ENCODE peak calls at places on chromosomes 13 and 19, in five cellular contexts. D is tibial nerve; Q is CD4-positive, CD25-positive, alpha-beta regulatory T cell; K is CD4-positive, alpha-beta memory T cell; M is psoas muscle. X is an unnamed sample.

GRCh38 chr19:1624458-1624857 is 19.2 kb upstream of the UQCR11 start:
- DNase-seq in Q (peak), K (peak), D (peak), M (peak), X (peak)

GRCh38 chr19:2723345-2723715 is 2.2 kb upstream of the DIRAS1 start:
- DNase-seq in D (no peak), M (no peak), Q (no peak), K (no peak), X (no peak)

GRCh38 chr19:2394669-2395292 is 32.6 kb downstream of the TIMM13 start:
- DNase-seq in Q (no peak), D (no peak), M (no peak), K (no peak), X (no peak)

GRCh38 chr19:51059715-51060114 is 5.2 kb downstream of the KLK13 start:
- DNase-seq in M (no peak), K (no peak), Q (no peak), D (no peak), X (no peak)

GRCh38 chr19:10817291-10818038 is 18.5 kb downstream of the TMED1 start:
- DNase-seq in K (no peak), D (peak), Q (no peak), M (peak), X (peak)

GRCh38 chr13:30345426-30346100 is 38.2 kb upstream of the KATNAL1 start:
- DNase-seq in M (no peak), K (no peak), D (no peak), Q (no peak), X (no peak)

GRCh38 chr19:20247016-20247683 is 80.1 kb downstream of the ZNF486 start:
- DNase-seq in K (peak), Q (no peak), D (no peak), M (no peak), X (no peak)

GRCh38 chr13:20686863-20687579 is 16.5 kb upstream of the IL17D start:
- DNase-seq in Q (no peak), M (no peak), D (no peak), K (no peak), X (no peak)

GRCh38 chr19:29283366-29283765 is 70.4 kb upstream of the UQCRFS1 start:
- DNase-seq in Q (no peak), K (no peak), M (no peak), D (no peak), X (no peak)

GRCh38 chr19:51572415-51572814 is 1.3 kb downstream of the ZNF175 start:
- DNase-seq in D (no peak), M (no peak), K (no peak), Q (no peak), X (no peak)

GRCh38 chr19:29476528-29476927 is 49.3 kb upstream of the VSTM2B start:
- DNase-seq in M (no peak), Q (no peak), K (no peak), D (no peak), X (no peak)

GRCh38 chr13:48265217-48265815 is 32.3 kb downstream of the ITM2B start:
- DNase-seq in M (no peak), Q (no peak), K (peak), D (peak), X (no peak)

GRCh38 chr19:47421844-47422395 is 2.6 kb upstream of the MEIS3 start:
- DNase-seq in K (no peak), D (no peak), M (no peak), Q (no peak), X (no peak)

GRCh38 chr19:50906217-50906616 is 5.0 kb downstream of the KLK4 start:
- DNase-seq in D (peak), K (peak), M (no peak), Q (no peak), X (no peak)

GRCh38 chr13:77986699-77987098 is 68.1 kb upstream of the EDNRB start:
- DNase-seq in M (no peak), K (no peak), D (no peak), Q (no peak), X (no peak)

GRCh38 chr13:27425918-27426630 is 1.7 kb downstream of the GTF3A start:
- DNase-seq in Q (peak), D (peak), M (peak), K (peak), X (peak)

GRCh38 chr19:46202872-46203860 is 26.4 kb upstream of the IGFL1 start:
- DNase-seq in K (no peak), Q (no peak), M (no peak), D (no peak), X (no peak)

GRCh38 chr19:46204008-46204407 is 25.5 kb upstream of the IGFL1 start:
- DNase-seq in Q (no peak), M (no peak), K (no peak), D (no peak), X (no peak)

GRCh38 chr19:46205183-46205984 is 24.2 kb upstream of the IGFL1 start:
- DNase-seq in K (no peak), Q (no peak), M (no peak), D (no peak), X (no peak)

GRCh38 chr19:46201413-46202310 is 27.9 kb upstream of the IGFL1 start:
- DNase-seq in D (no peak), K (no peak), Q (no peak), M (no peak), X (no peak)

DNA sequence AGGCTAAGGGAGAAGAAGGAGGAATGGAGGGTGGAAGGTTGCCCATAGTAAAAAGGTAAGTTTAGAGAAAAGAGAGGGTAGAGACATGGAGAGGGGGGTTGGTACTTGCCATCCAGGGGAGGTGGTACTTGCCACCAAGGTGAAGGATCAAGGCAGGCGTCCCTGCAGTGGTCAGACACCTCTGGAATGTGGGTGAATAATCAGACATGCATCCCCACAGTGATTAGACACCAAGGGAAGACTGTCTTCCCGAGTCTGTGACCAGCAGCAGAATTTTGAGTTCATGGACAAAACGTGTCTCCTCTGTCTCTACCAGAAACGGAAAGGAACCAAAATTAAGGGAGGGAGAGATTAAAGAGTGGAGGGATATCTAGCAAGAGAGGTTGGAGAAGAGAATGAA is 27.1 kb upstream of the IGFL1 start:
- DNase-seq in D (no peak), Q (no peak), M (no peak), K (no peak), X (no peak)
- H3K27ac ChIP-seq in D (no peak), Q (no peak), M (no peak), K (no peak), X (no peak)

GRCh38 chr13:106804996-106805395 is 237.1 kb upstream of the ARGLU1 start:
- DNase-seq in M (no peak), D (no peak), Q (no peak), K (no peak), X (no peak)

GRCh38 chr13:106799731-106800335 is 231.9 kb upstream of the ARGLU1 start:
- DNase-seq in K (no peak), Q (no peak), M (no peak), D (no peak), X (no peak)

GRCh38 chr13:106797081-106797640 is 229.2 kb upstream of the ARGLU1 start:
- DNase-seq in D (no peak), M (no peak), Q (no peak), K (no peak), X (no peak)

GRCh38 chr13:106802917-106803316 is 235.0 kb upstream of the ARGLU1 start:
- DNase-seq in K (no peak), D (no peak), Q (no peak), M (no peak), X (no peak)
- H3K27ac ChIP-seq in K (no peak), D (no peak), Q (no peak), M (no peak), X (no peak)

GRCh38 chr19:5929646-5930045 is 15.6 kb downstream of the CAPS start:
- DNase-seq in K (no peak), D (no peak), Q (no peak), M (no peak), X (no peak)

GRCh38 chr19:5929179-5929578 is 15.1 kb downstream of the CAPS start:
- DNase-seq in M (no peak), D (no peak), K (no peak), Q (no peak), X (no peak)

GRCh38 chr19:5927439-5927821 is 13.4 kb downstream of the CAPS start:
- DNase-seq in D (no peak), M (no peak), K (no peak), Q (no peak), X (no peak)

GRCh38 chr19:5925830-5926459 is 11.9 kb downstream of the CAPS start:
- DNase-seq in Q (no peak), D (no peak), M (no peak), K (no peak), X (no peak)

GRCh38 chr19:5926641-5927438 is 12.8 kb downstream of the CAPS start:
- DNase-seq in M (peak), D (peak), Q (no peak), K (no peak), X (peak)
- H3K27ac ChIP-seq in M (peak), D (peak), Q (no peak), K (no peak), X (peak)

GRCh38 chr19:13026478-13026999 is 31.3 kb downstream of the NFIX start:
- DNase-seq in M (no peak), Q (no peak), K (no peak), D (no peak), X (no peak)

GRCh38 chr19:13025819-13026477 is 30.7 kb downstream of the NFIX start:
- DNase-seq in M (no peak), Q (no peak), D (no peak), K (no peak), X (no peak)

GRCh38 chr19:13028027-13028426 is 32.8 kb downstream of the NFIX start:
- DNase-seq in D (no peak), K (no peak), M (no peak), Q (no peak), X (no peak)

GRCh38 chr19:13027557-13027956 is 32.3 kb downstream of the NFIX start:
- DNase-seq in D (no peak), K (no peak), M (no peak), Q (no peak), X (no peak)

GRCh38 chr19:13027031-13027430 is 31.8 kb downstream of the NFIX start:
- DNase-seq in M (no peak), D (no peak), K (no peak), Q (no peak), X (no peak)
- H3K27ac ChIP-seq in M (peak), D (peak), K (no peak), Q (no peak), X (peak)

X was measured in sigmoid colon.